ENCODE peak calls at places on chromosomes 4 and X, in nine cellular contexts. I is WERI-Rb-1, K is SJSA1, O is iPS DF 6.9, B is PC-3, S is neural progenitor cell, G is IMR-90, V is pancreas, Y is left lung. E is an unnamed sample. For H3K27me3, the result is how much of the 10 kb centered on the place peaks cover.

GRCh38 chrX:9207142-9207541 is 173.2 kb upstream of the FAM9B start:
- DNase-seq in I (no peak), K (peak), O (no peak), B (no peak), S (no peak), G (peak), V (no peak), Y (no peak), E (no peak)

GRCh38 chrX:103615781-103616180 is 8.0 kb downstream of the TCEAL3 start:
- DNase-seq in I (no peak), K (no peak), O (no peak), B (peak), S (no peak), G (peak), V (no peak), Y (no peak), E (no peak)

GRCh38 chr4:180947421-180947820 is 1295.8 kb upstream of the TENM3 start:
- DNase-seq in I (no peak), K (peak), O (no peak), B (peak), S (peak), G (peak), V (no peak), Y (no peak), E (no peak)

GRCh38 chr4:93788712-93789111 is 39.8 kb upstream of the ATOH1 start:
- DNase-seq in I (peak), K (no peak), O (no peak), B (peak), S (peak), G (peak), V (no peak), Y (no peak), E (no peak)

GRCh38 chrX:11908371-11908770 is 150.3 kb downstream of the MSL3 start:
- DNase-seq in I (peak), K (no peak), O (no peak), B (peak), S (peak), G (no peak), V (no peak), Y (no peak), E (no peak)

GRCh38 chrX:74922922-74923321 is 2.3 kb downstream of the NEXMIF start:
- DNase-seq in I (no peak), K (no peak), O (no peak), B (no peak), S (no peak), G (no peak), V (no peak), Y (no peak), E (no peak)

GRCh38 chr4:2186133-2186864 is 55.6 kb downstream of the HAUS3 start:
- DNase-seq in I (peak), K (no peak), O (peak), B (peak), S (peak), G (peak), V (no peak), Y (no peak), E (no peak)

GRCh38 chrX:131544218-131544617 is 344 bp downstream of the OR13H1 start:
- DNase-seq in I (no peak), K (no peak), O (no peak), B (no peak), S (no peak), G (no peak), V (no peak), Y (no peak), E (no peak)

GRCh38 chr4:152606800-152607577 is 71.1 kb upstream of the FBXW7 start:
- DNase-seq in I (no peak), K (no peak), O (no peak), B (peak), S (peak), G (no peak), V (no peak), Y (no peak), E (no peak)

GRCh38 chr4:101960431-101960830 is 169.9 kb downstream of the BANK1 start:
- DNase-seq in I (no peak), K (no peak), O (no peak), B (no peak), S (no peak), G (no peak), V (no peak), Y (no peak), E (no peak)

GRCh38 chr4:169243808-169244207 is 26.9 kb downstream of the SH3RF1 start:
- DNase-seq in I (no peak), K (no peak), O (no peak), B (no peak), S (peak), G (peak), V (no peak), Y (no peak), E (no peak)

GRCh38 chr4:10115271-10115656 is 1.3 kb downstream of the WDR1 start:
- DNase-seq in I (no peak), K (peak), O (no peak), B (peak), S (no peak), G (peak), V (no peak), Y (no peak), E (no peak)

GRCh38 chr4:16199132-16199531 is 27.1 kb downstream of the TAPT1 start:
- DNase-seq in I (no peak), K (no peak), O (no peak), B (peak), S (peak), G (peak), V (no peak), Y (no peak), E (no peak)

GRCh38 chr4:3676196-3676595 is 90.0 kb upstream of the ADRA2C start:
- DNase-seq in I (no peak), K (no peak), O (no peak), B (no peak), S (no peak), G (no peak), V (peak), Y (peak), E (no peak)

GRCh38 chr4:165991325-165992180 is 118.5 kb downstream of the TLL1 start:
- DNase-seq in I (no peak), K (no peak), O (no peak), B (peak), S (no peak), G (no peak), V (no peak), Y (no peak), E (no peak)

GRCh38 chrX:49919617-49920016 is 2.8 kb upstream of the CLCN5 start:
- DNase-seq in I (peak), K (peak), O (peak), B (peak), S (peak), G (peak), V (no peak), Y (peak), E (no peak)

GRCh38 chr4:105896461-105896939 is 1.2 kb downstream of the NPNT start:
- DNase-seq in I (peak), K (no peak), O (no peak), B (no peak), S (no peak), G (no peak), V (no peak), Y (no peak), E (no peak)
- H3K27me3 ChIP-seq in I (under half), K (half or more), O (under half), B (under half), S (half or more), G (under half), V (under half), Y (under half), E (under half)

GRCh38 chr4:141350122-141350904 is 129.6 kb downstream of the ZNF330 start:
- DNase-seq in I (no peak), K (no peak), O (no peak), B (peak), S (no peak), G (peak), V (peak), Y (no peak), E (peak)
- H3K27ac ChIP-seq in I (no peak), K (no peak), O (no peak), B (peak), S (no peak), G (peak), V (no peak), Y (no peak), E (no peak)

GRCh38 chr4:75745192-75745591 is 20.8 kb downstream of the USO1 start:
- DNase-seq in I (no peak), K (no peak), O (no peak), B (no peak), S (no peak), G (peak), V (no peak), Y (no peak), E (no peak)

GRCh38 chr4:75741027-75741426 is 16.6 kb downstream of the USO1 start:
- DNase-seq in I (no peak), K (no peak), O (no peak), B (peak), S (no peak), G (peak), V (no peak), Y (no peak), E (no peak)

GRCh38 chr4:75745721-75746199 is 21.4 kb downstream of the USO1 start:
- DNase-seq in I (no peak), K (no peak), O (no peak), B (no peak), S (no peak), G (no peak), V (no peak), Y (no peak), E (no peak)

GRCh38 chr4:75737398-75737797 is 13.0 kb downstream of the USO1 start:
- DNase-seq in I (no peak), K (no peak), O (no peak), B (no peak), S (no peak), G (no peak), V (no peak), Y (no peak), E (no peak)

DNA sequence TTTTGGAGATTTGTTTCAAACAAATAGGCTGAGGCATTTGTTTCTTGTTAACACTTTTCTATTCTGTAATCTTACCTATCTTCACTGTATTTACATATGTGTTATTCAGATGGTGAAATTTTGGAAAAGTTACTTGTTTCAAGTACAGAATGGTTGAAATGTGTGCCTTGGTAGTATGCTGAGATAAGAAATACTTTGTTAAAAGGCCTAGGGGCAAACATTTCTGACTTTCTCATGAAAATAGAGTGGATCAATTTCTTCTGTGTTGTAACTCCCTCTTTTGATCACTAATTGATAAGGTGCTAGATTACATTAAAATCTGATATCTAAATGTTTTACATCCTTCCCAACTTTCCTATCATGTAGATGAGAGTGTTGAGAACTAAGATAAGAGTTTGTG is 18.1 kb downstream of the USO1 start:
- DNase-seq in I (no peak), K (no peak), O (no peak), B (no peak), S (no peak), G (no peak), V (no peak), Y (no peak), E (no peak)
- H3K27me3 ChIP-seq in I (under half), K (under half), O (under half), B (under half), S (under half), G (under half), V (under half), Y (under half), E (under half)

DNA sequence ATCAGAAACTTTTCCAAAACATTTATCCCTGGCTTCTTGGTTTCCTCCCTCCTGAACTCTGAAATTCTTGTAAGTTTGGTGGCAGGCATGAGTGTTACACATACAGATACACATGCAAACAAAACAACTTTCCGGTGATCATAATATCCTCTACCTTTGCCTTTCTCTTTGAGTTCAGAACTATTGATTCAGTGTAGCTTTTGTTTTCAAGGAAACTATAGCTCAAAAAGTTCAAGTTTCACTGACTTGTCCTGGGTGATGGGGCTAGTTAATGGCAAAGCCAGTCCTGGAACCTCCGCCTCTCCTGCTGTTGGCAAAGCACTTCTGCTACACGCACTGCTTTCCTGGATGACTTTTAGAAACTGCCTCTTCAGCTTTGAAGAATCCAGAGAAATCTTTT is 177.3 kb upstream of the FAT1 start:
- DNase-seq in I (no peak), K (no peak), O (no peak), B (no peak), S (no peak), G (no peak), V (no peak), Y (no peak), E (no peak)
- H3K27ac ChIP-seq in I (no peak), K (peak), O (no peak), B (no peak), S (no peak), G (no peak), V (no peak), Y (no peak), E (no peak)

E was measured in prostate gland.